ENCODE peak calls at places on chromosomes 12 and 14, in eight cellular contexts. S is HCT116; M is spleen; F is vagina; O is CD4-positive, alpha-beta memory T cell; V is fibroblast of lung; K is tibial nerve; Q is RWPE2. R is an unnamed sample. For H3K36me3 and H3K4me1, the result is how much of the 10 kb centered on the place peaks cover.

GRCh38 chr14:71448431-71449315 is 483.6 kb upstream of the RGS6 start:
- DNase-seq in S (no peak), M (no peak), F (no peak), O (no peak), V (no peak), K (no peak), Q (no peak), R (no peak)

GRCh38 chr12:109482894-109483293 is 5.5 kb downstream of the UBE3B start:
- DNase-seq in S (no peak), M (no peak), F (no peak), O (no peak), V (no peak), K (no peak), Q (no peak), R (no peak)

GRCh38 chr12:4139191-4139590 is 134.4 kb upstream of the CCND2 start:
- DNase-seq in S (no peak), M (no peak), F (no peak), O (no peak), V (no peak), K (no peak), Q (no peak), R (no peak)

GRCh38 chr14:50725761-50726160 is 57.7 kb upstream of the SAV1 start:
- DNase-seq in S (no peak), M (no peak), F (no peak), O (no peak), V (no peak), K (no peak), Q (no peak), R (no peak)

GRCh38 chr14:34971381-34971780 is 11.4 kb upstream of the SRP54 start:
- DNase-seq in S (no peak), M (no peak), F (no peak), O (no peak), V (no peak), K (no peak), Q (no peak), R (no peak)

GRCh38 chr14:61925043-61925442 is 162.8 kb downstream of the SNAPC1 start:
- DNase-seq in S (peak), M (no peak), F (no peak), O (no peak), V (peak), K (no peak), Q (no peak), R (no peak)

GRCh38 chr12:55719371-55719770 is 822 bp upstream of the RDH5 start:
- DNase-seq in S (no peak), M (peak), F (no peak), O (no peak), V (no peak), K (no peak), Q (no peak), R (no peak)

GRCh38 chr12:85057370-85057963 is 21.3 kb downstream of the LRRIQ1 start:
- DNase-seq in S (peak), M (no peak), F (no peak), O (no peak), V (peak), K (peak), Q (no peak), R (no peak)

GRCh38 chr14:71175491-71175890 is 268.2 kb downstream of the PCNX1 start:
- DNase-seq in S (no peak), M (no peak), F (no peak), O (no peak), V (no peak), K (no peak), Q (no peak), R (no peak)

GRCh38 chr12:46181465-46181864 is 87.4 kb downstream of the SLC38A1 start:
- DNase-seq in S (no peak), M (no peak), F (no peak), O (no peak), V (no peak), K (no peak), Q (no peak), R (no peak)

GRCh38 chr12:46186088-46186487 is 82.8 kb downstream of the SLC38A1 start:
- DNase-seq in S (no peak), M (no peak), F (no peak), O (no peak), V (no peak), K (no peak), Q (no peak), R (no peak)

GRCh38 chr12:46188170-46188569 is 80.7 kb downstream of the SLC38A1 start:
- DNase-seq in S (no peak), M (no peak), F (no peak), O (no peak), V (no peak), K (no peak), Q (no peak), R (no peak)

GRCh38 chr12:46187023-46187422 is 81.8 kb downstream of the SLC38A1 start:
- DNase-seq in S (no peak), M (no peak), F (no peak), O (no peak), V (peak), K (peak), Q (no peak), R (no peak)

DNA sequence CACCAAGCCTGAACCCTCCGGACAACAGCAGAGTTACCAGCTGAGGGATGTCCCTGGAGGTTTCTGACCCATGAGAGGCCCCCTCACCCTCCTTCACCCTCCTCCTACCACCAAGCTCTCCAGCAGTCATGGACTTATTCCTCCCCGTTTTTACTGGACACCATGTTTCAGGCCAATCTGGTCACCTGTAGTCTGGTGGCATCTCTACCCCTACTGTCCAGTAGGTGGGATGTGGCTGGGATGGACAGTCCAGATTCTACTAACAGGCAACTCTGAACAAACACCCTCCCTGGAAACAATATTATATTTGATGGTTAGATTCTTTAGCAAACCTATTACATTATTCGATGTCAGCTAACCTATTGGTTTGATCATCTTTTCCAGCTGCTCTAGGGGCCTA is 83.2 kb downstream of the SLC38A1 start:
- DNase-seq in S (no peak), M (no peak), F (no peak), O (no peak), V (no peak), K (no peak), Q (no peak), R (no peak)
- H3K36me3 ChIP-seq in S (under half), M (under half), F (under half), O (under half), V (under half), K (under half), Q (under half), R (under half)

GRCh38 chr12:5243014-5243413 is 188.9 kb upstream of the NTF3 start:
- DNase-seq in S (no peak), M (no peak), F (no peak), O (no peak), V (no peak), K (no peak), Q (no peak), R (no peak)
- H3K4me1 ChIP-seq in S (under half), M (under half), F (under half), O (under half), V (under half), K (under half), Q (under half), R (under half)

DNA sequence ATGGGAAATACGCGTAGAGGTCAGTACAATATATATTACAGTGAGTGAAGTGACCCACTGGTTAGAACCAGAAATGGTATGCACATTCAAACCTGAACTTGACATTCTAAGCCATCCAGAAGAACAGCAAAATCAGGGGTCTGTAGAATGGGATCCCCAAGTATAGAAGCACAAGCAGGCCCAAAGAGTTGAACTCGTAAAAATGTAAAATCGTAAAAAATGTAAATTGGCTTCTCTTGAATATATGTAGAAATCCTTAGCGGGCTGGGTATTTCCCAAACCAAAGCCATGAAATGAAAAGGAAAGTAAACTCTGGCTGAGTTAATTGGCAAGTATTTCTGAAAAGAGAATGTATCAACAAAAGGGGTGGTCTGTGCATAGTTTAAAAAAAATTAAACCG is 1505.7 kb upstream of the FLRT2 start:
- DNase-seq in S (no peak), M (no peak), F (no peak), O (no peak), V (peak), K (no peak), Q (no peak), R (no peak)
- H3K27ac ChIP-seq in S (no peak), M (no peak), F (no peak), O (no peak), V (no peak), K (no peak), Q (no peak), R (no peak)

GRCh38 chr12:39341761-39342160 is 101.2 kb downstream of the KIF21A start:
- DNase-seq in S (no peak), M (no peak), F (no peak), O (no peak), V (no peak), K (no peak), Q (no peak), R (no peak)
- H3K36me3 ChIP-seq in S (under half), M (under half), F (under half), O (under half), V (under half), K (under half), Q (under half), R (under half)

GRCh38 chr12:8860165-8860961 is 37.9 kb downstream of the A2ML1 start:
- DNase-seq in S (peak), M (no peak), F (no peak), O (no peak), V (peak), K (peak), Q (no peak), R (no peak)
- H3K4me1 ChIP-seq in S (under half), M (under half), F (under half), O (under half), V (under half), K (under half), Q (under half), R (under half)

DNA sequence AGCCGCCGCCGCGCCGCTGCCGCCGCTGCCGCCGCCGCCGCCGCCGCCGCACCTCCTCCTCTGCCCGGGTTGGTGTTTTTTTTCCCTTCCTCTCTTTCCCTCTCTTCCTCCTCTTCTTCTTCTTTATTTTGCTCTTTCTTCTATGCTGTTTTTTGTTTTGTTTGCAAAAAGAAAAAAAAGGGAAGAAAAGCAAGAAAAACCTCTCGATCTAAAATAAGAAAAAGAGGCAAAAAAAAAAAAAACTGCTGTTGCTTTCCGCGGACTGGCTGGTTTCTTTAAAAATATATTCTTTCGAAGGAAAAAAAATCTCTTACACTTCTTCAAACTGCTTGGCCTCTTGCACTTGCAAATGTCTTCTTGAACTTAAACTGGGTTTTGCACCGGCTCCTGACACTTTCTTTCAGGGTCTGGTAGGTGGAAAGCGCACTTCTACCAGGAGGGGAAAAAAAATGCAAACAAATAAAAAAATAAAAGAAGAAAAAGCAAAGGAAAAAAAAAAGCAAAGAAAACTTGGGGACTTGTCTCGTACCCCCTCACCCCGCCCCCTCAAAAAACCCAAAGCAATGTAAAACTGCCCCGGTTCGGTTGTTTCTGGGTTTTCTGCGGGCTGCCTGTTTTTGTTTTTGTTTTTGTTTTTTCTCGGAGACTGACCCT is 582 bp downstream of the BCL11B start:
- DNase-seq in S (no peak), M (no peak), F (no peak), O (peak), V (no peak), K (no peak), Q (no peak), R (no peak)
- H3K27ac ChIP-seq in S (no peak), M (peak), F (peak), O (peak), V (no peak), K (peak), Q (no peak), R (no peak)

DNA sequence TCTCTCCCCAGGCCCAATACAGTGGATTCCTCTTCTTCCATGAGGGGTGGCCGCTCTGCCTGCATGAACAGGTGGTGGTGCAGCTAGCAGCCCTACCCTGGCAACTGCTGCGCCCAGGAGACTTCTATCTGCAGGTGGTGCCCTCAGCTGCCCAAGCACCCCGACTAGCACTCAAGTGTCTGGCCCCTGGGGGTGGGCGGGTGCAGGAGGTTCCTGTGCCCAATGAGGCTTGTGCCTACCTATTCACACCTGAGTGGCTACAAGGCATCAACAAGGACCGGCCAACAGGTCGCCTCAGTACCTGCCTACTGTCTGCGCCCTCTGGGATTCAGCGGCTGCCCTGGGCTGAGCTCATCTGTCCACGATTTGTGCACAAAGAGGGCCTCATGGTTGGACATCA is 3.8 kb downstream of the ARHGEF40 start:
- DNase-seq in S (no peak), M (no peak), F (no peak), O (no peak), V (no peak), K (no peak), Q (no peak), R (no peak)
- H3K36me3 ChIP-seq in S (under half), M (under half), F (under half), O (under half), V (under half), K (under half), Q (under half), R (under half)

GRCh38 chr12:52037248-52037861 is 13.9 kb upstream of the NR4A1 start:
- DNase-seq in S (no peak), M (peak), F (no peak), O (no peak), V (peak), K (no peak), Q (no peak), R (no peak)

GRCh38 chr12:52041032-52041431 is 10.2 kb upstream of the NR4A1 start:
- DNase-seq in S (no peak), M (no peak), F (no peak), O (no peak), V (no peak), K (no peak), Q (no peak), R (no peak)

GRCh38 chr12:52035926-52036325 is 15.3 kb upstream of the NR4A1 start:
- DNase-seq in S (no peak), M (no peak), F (no peak), O (no peak), V (no peak), K (no peak), Q (no peak), R (no peak)

GRCh38 chr12:52036587-52037171 is 14.6 kb upstream of the NR4A1 start:
- DNase-seq in S (no peak), M (peak), F (no peak), O (peak), V (peak), K (peak), Q (no peak), R (no peak)

DNA sequence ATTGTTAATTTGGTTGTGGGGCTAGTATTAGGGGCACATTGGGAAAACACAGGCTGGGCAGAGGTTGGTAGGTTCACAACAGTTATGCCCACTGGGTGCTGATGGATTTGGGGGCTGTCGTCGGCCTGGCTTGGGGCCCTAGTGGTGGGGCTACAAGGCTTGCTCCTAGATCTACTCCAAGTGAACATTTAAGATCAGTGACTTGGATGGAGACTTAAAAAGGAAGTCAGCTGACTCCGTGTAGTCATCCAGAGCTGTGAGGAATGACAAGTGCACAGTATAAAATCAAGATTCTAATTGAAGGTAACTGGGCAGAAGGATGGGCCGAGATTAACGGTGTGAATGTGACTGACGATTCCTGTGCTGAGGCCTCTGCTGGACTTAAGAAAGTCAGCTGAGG is 12.8 kb upstream of the NR4A1 start:
- DNase-seq in S (no peak), M (no peak), F (no peak), O (no peak), V (no peak), K (no peak), Q (no peak), R (no peak)
- H3K4me1 ChIP-seq in S (under half), M (half or more), F (half or more), O (under half), V (under half), K (under half), Q (under half), R (half or more)

DNA sequence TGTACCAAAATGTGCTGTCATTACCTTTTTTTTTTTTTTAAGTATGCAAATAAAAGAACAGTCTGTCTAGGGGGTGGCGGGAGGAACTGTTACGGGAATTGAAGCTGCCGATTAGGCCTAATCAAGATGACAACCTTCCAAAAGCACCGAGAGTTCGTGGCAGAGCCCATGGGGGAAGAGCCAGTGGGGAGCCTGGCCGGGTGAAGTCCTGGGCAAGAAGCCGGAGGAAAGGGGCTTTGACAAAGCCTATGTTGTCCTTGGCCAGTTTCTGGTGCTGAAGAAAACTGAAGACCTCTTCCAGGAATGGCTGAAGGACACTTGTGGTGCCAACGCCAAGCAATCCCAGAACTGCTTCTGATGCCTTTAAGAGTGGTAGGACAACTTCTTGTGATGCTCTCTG is 42.6 kb downstream of the ACTN1 start:
- DNase-seq in S (no peak), M (no peak), F (no peak), O (no peak), V (no peak), K (no peak), Q (no peak), R (no peak)
- H3K27ac ChIP-seq in S (no peak), M (peak), F (peak), O (no peak), V (peak), K (peak), Q (peak), R (peak)

R was measured in thoracic aorta.